ENCODE peak calls at places on chromosomes 16 and 17, in eight cellular contexts. H is activated CD8-positive, alpha-beta T cell treated with anti-CD3 and anti-CD28 coated beads for 36 hours; L is head of caudate nucleus; M is cardiac muscle cell; R is HT1080; F is prostate gland; P is NCI-H1436; Y is NCI-H2081. U is an unnamed sample.
A peak's percentile ranks its signal among the peaks of the same experiment; 100 is the strongest.

GRCh38 chr17:1413281-1413791 is 13.3 kb upstream of the YWHAE start:
- DNase-seq in H (no peak), L (no peak), M (peak; percentile 86), R (peak; percentile 77), F (peak; percentile 7), P (no peak), Y (peak; percentile 50), U (peak; percentile 20)

GRCh38 chr16:1181715-1182671 is 29.1 kb downstream of the CACNA1H start:
- DNase-seq in H (no peak), L (no peak), M (peak; percentile 92), R (no peak), F (no peak), P (no peak), Y (no peak), U (no peak)

GRCh38 chr17:80758793-80759673 is 214.4 kb downstream of the RPTOR start:
- DNase-seq in H (peak; percentile 79), L (no peak), M (peak; percentile 23), R (no peak), F (no peak), P (no peak), Y (no peak), U (no peak)

GRCh38 chr16:67844441-67844840 is 2.3 kb upstream of the NUTF2 start:
- DNase-seq in H (no peak), L (no peak), M (no peak), R (peak; percentile 30), F (no peak), P (no peak), Y (no peak), U (no peak)

GRCh38 chr17:40727447-40728231 is 24.1 kb upstream of the KRT24 start:
- DNase-seq in H (no peak), L (no peak), M (peak; percentile 22), R (peak; percentile 58), F (no peak), P (no peak), Y (no peak), U (peak; percentile 47)

GRCh38 chr16:12126091-12126806 is 149.7 kb downstream of the SNX29 start:
- DNase-seq in H (no peak), L (no peak), M (no peak), R (no peak), F (no peak), P (no peak), Y (no peak), U (no peak)

GRCh38 chr17:50322271-50322670 is 23.7 kb upstream of the XYLT2 start:
- DNase-seq in H (no peak), L (no peak), M (peak; percentile 28), R (no peak), F (no peak), P (no peak), Y (no peak), U (no peak)

GRCh38 chr17:41739661-41740352 is 5.4 kb upstream of the HAP1 start:
- DNase-seq in H (no peak), L (no peak), M (no peak), R (peak; percentile 38), F (no peak), P (peak; percentile 55), Y (no peak), U (no peak)

GRCh38 chr17:39606434-39607056 is 1.2 kb downstream of the NEUROD2 start:
- DNase-seq in H (no peak), L (no peak), M (no peak), R (no peak), F (no peak), P (no peak), Y (no peak), U (no peak)

GRCh38 chr17:75404739-75405364 is 626 bp downstream of the GRB2 start:
- DNase-seq in H (peak; percentile 76), L (peak; percentile 70), M (peak; percentile 20), R (peak; percentile 21), F (no peak), P (no peak), Y (peak; percentile 45), U (peak; percentile 61)

GRCh38 chr17:29250666-29251065 is 4.0 kb downstream of the CRYBA1 start:
- DNase-seq in H (no peak), L (no peak), M (no peak), R (peak; percentile 38), F (no peak), P (no peak), Y (no peak), U (no peak)

GRCh38 chr17:18910326-18910725 is 41.6 kb upstream of the SLC5A10 start:
- DNase-seq in H (no peak), L (no peak), M (no peak), R (no peak), F (no peak), P (no peak), Y (no peak), U (no peak)

GRCh38 chr17:58344047-58344790 is 7.8 kb downstream of the SUPT4H1 start:
- DNase-seq in H (peak; percentile 98), L (no peak), M (peak; percentile 17), R (no peak), F (no peak), P (no peak), Y (no peak), U (peak; percentile 99)

GRCh38 chr17:32907583-32907982 is 20.4 kb upstream of the TMEM98 start:
- DNase-seq in H (no peak), L (no peak), M (peak; percentile 27), R (no peak), F (no peak), P (no peak), Y (no peak), U (no peak)

GRCh38 chr16:1812732-1813163 is 13.9 kb downstream of the HAGH start:
- DNase-seq in H (peak; percentile 79), L (peak; percentile 47), M (peak; percentile 92), R (peak; percentile 12), F (peak; percentile 84), P (no peak), Y (peak; percentile 87), U (peak; percentile 35)

GRCh38 chr17:76197911-76198310 is 42.4 kb downstream of the RNF157 start:
- DNase-seq in H (no peak), L (no peak), M (peak; percentile 46), R (no peak), F (no peak), P (no peak), Y (no peak), U (no peak)

GRCh38 chr17:43784068-43784467 is 3.8 kb downstream of the CFAP97D1 start:
- DNase-seq in H (no peak), L (no peak), M (no peak), R (peak; percentile 86), F (no peak), P (no peak), Y (no peak), U (no peak)

GRCh38 chr17:19513897-19514488 is 19.7 kb upstream of the SLC47A1 start:
- DNase-seq in H (peak; percentile 77), L (peak; percentile 86), M (peak; percentile 75), R (peak; percentile 59), F (peak; percentile 49), P (peak; percentile 72), Y (peak; percentile 47), U (peak; percentile 71)

GRCh38 chr16:28504707-28505404 is 1.8 kb downstream of the IL27 start:
- DNase-seq in H (no peak), L (no peak), M (no peak), R (no peak), F (no peak), P (no peak), Y (no peak), U (no peak)

GRCh38 chr16:51181495-51181795 is 30.4 kb upstream of the SALL1 start:
- DNase-seq in H (no peak), L (no peak), M (no peak), R (peak; percentile 48), F (no peak), P (no peak), Y (no peak), U (no peak)

GRCh38 chr17:19304209-19304608 is 58.3 kb downstream of the B9D1 start:
- DNase-seq in H (peak; percentile 11), L (peak; percentile 69), M (peak; percentile 65), R (peak; percentile 62), F (no peak), P (no peak), Y (no peak), U (peak; percentile 38)

GRCh38 chr17:76593964-76594363 is 8.3 kb upstream of the ST6GALNAC2 start:
- DNase-seq in H (no peak), L (no peak), M (no peak), R (no peak), F (no peak), P (no peak), Y (no peak), U (no peak)

GRCh38 chr17:47235506-47235905 is 18.1 kb upstream of the ITGB3 start:
- DNase-seq in H (no peak), L (no peak), M (no peak), R (no peak), F (no peak), P (no peak), Y (no peak), U (no peak)

GRCh38 chr16:84406006-84406963 is 37.9 kb downstream of the ATP2C2 start:
- DNase-seq in H (no peak), L (peak; percentile 88), M (no peak), R (no peak), F (no peak), P (no peak), Y (no peak), U (no peak)

GRCh38 chr17:64448665-64449512 is at the start of gene MILR1:
- DNase-seq in H (no peak), L (no peak), M (peak; percentile 97), R (peak; percentile 88), F (no peak), P (no peak), Y (no peak), U (peak; percentile 64)

GRCh38 chr17:35254107-35254802 is 11.4 kb downstream of the SLFN5 start:
- DNase-seq in H (no peak), L (no peak), M (peak; percentile 98), R (peak; percentile 97), F (peak; percentile 89), P (no peak), Y (no peak), U (no peak)

GRCh38 chr17:73760186-73760758 is 116.0 kb upstream of the SDK2 start:
- DNase-seq in H (peak; percentile 7), L (no peak), M (no peak), R (no peak), F (no peak), P (peak; percentile 65), Y (no peak), U (no peak)

GRCh38 chr17:40803617-40804082 is 3.9 kb upstream of the KRT28 start:
- DNase-seq in H (peak; percentile 89), L (peak; percentile 77), M (peak; percentile 73), R (peak; percentile 56), F (peak; percentile 82), P (peak; percentile 83), Y (peak; percentile 90), U (peak; percentile 70)

GRCh38 chr17:73901661-73902415 is 257.6 kb upstream of the SDK2 start:
- DNase-seq in H (peak; percentile 41), L (peak; percentile 46), M (peak; percentile 6), R (no peak), F (peak; percentile 48), P (peak; percentile 90), Y (peak; percentile 49), U (no peak)

GRCh38 chr17:2064980-2065785 is 10.3 kb downstream of the HIC1 start:
- DNase-seq in H (peak; percentile 89), L (no peak), M (peak; percentile 84), R (peak; percentile 50), F (no peak), P (no peak), Y (no peak), U (peak; percentile 81)

GRCh38 chr17:64355536-64356303 is 34.9 kb downstream of the PECAM1 start:
- DNase-seq in H (peak; percentile 54), L (no peak), M (peak; percentile 42), R (peak; percentile 85), F (no peak), P (no peak), Y (no peak), U (no peak)

GRCh38 chr17:56902350-56902749 is 11.5 kb downstream of the TRIM25 start:
- DNase-seq in H (no peak), L (no peak), M (peak; percentile 30), R (peak; percentile 89), F (no peak), P (no peak), Y (no peak), U (no peak)

GRCh38 chr16:17321824-17322223 is 148.9 kb downstream of the XYLT1 start:
- DNase-seq in H (no peak), L (no peak), M (no peak), R (no peak), F (no peak), P (no peak), Y (no peak), U (no peak)

GRCh38 chr17:65039349-65039988 is 17.1 kb downstream of the GNA13 start:
- DNase-seq in H (peak; percentile 68), L (no peak), M (no peak), R (no peak), F (no peak), P (no peak), Y (no peak), U (peak; percentile 90)

U was measured in GM12865.